ENCODE peak calls at places on chromosomes 4 and X, in four cellular contexts. Z is IMR-90, T is H1, S is H9. F is an unnamed sample.

GRCh38 chrX:9091253-9091652 is 57.3 kb upstream of the FAM9B start:
- DNase-seq in T (no peak), Z (no peak), S (no peak), F (no peak)

GRCh38 chr4:2058264-2059033 is 678 bp upstream of the NAT8L start:
- DNase-seq in S (peak), T (no peak), Z (no peak), F (no peak)

GRCh38 chrX:139112432-139112831 is 400.9 kb upstream of the FGF13 start:
- DNase-seq in Z (no peak), T (no peak), S (no peak), F (no peak)

GRCh38 chrX:119669424-119670037 is 23.4 kb downstream of the SEPTIN6 start:
- DNase-seq in T (no peak), S (no peak), Z (peak), F (no peak)

GRCh38 chr4:60562353-60562752 is 637.8 kb upstream of the ADGRL3 start:
- DNase-seq in T (no peak), S (no peak), Z (no peak), F (peak)

GRCh38 chr4:79492148-79492547 is 84.1 kb upstream of the GK2 start:
- DNase-seq in Z (no peak), T (no peak), S (no peak), F (no peak)

GRCh38 chrX:75547783-75548182 is 24.9 kb upstream of the ZDHHC15 start:
- DNase-seq in Z (no peak), S (no peak), T (no peak), F (no peak)

GRCh38 chrX:47854474-47854873 is 17.8 kb downstream of the ZNF81 start:
- DNase-seq in S (peak), T (no peak), Z (peak), F (peak)

GRCh38 chr4:175776217-175776616 is 35.8 kb downstream of the GPM6A start:
- DNase-seq in T (peak), S (peak), Z (no peak), F (peak)

GRCh38 chr4:152572417-152573086 is 36.7 kb upstream of the FBXW7 start:
- DNase-seq in T (no peak), S (no peak), Z (peak), F (no peak)

GRCh38 chrX:6163761-6164160 is 64.9 kb downstream of the NLGN4X start:
- DNase-seq in Z (no peak), T (no peak), S (no peak), F (no peak)

GRCh38 chrX:22141061-22141460 is 108.9 kb downstream of the PHEX start:
- DNase-seq in S (no peak), Z (no peak), T (no peak), F (no peak)

GRCh38 chr4:161336016-161336415 is 827.8 kb downstream of the FSTL5 start:
- DNase-seq in T (no peak), Z (no peak), S (no peak), F (no peak)

GRCh38 chr4:75723117-75723801 is 1.1 kb upstream of the USO1 start:
- DNase-seq in T (no peak), S (no peak), Z (peak), F (no peak)

GRCh38 chrX:53031380-53031779 is 17.2 kb upstream of the GPR173 start:
- DNase-seq in S (no peak), Z (no peak), T (no peak), F (no peak)

GRCh38 chr4:123338715-123339114 is 57.9 kb upstream of the SPRY1 start:
- DNase-seq in T (no peak), Z (no peak), S (no peak), F (no peak)

GRCh38 chr4:103171006-103171405 is 27.1 kb downstream of the CENPE start:
- DNase-seq in S (no peak), Z (no peak), T (no peak), F (no peak)

GRCh38 chrX:48676893-48677270 is 6.7 kb upstream of the WAS start:
- DNase-seq in S (peak), Z (no peak), T (no peak), F (peak)

GRCh38 chr4:149638073-149638472 is 177.6 kb downstream of the IQCM start:
- DNase-seq in S (no peak), T (no peak), Z (peak), F (no peak)

GRCh38 chrX:13194291-13195103 is 125.4 kb downstream of the ATXN3L start:
- DNase-seq in S (no peak), Z (no peak), T (no peak), F (no peak)

GRCh38 chrX:74788545-74789086 is 136.6 kb downstream of the NEXMIF start:
- DNase-seq in Z (no peak), T (no peak), S (no peak), F (peak)

GRCh38 chr4:53592128-53592527 is 842 bp upstream of the LNX1 start:
- DNase-seq in Z (peak), T (no peak), S (peak), F (peak)

GRCh38 chrX:134669378-134670098 is 11.3 kb upstream of the PLAC1 start:
- DNase-seq in S (no peak), T (no peak), Z (peak), F (peak)
- H3K27ac ChIP-seq in S (no peak), T (no peak), Z (peak), F (peak)

GRCh38 chr4:111014537-111014936 is 391.7 kb upstream of the PITX2 start:
- DNase-seq in S (no peak), Z (no peak), T (no peak), F (no peak)

GRCh38 chr4:111020961-111021360 is 398.1 kb upstream of the PITX2 start:
- DNase-seq in Z (no peak), T (no peak), S (no peak), F (peak)

GRCh38 chr4:111016416-111016815 is 393.5 kb upstream of the PITX2 start:
- DNase-seq in Z (no peak), T (no peak), S (no peak), F (no peak)

GRCh38 chr4:111013846-111014245 is 391.0 kb upstream of the PITX2 start:
- DNase-seq in S (no peak), Z (no peak), T (no peak), F (no peak)

DNA sequence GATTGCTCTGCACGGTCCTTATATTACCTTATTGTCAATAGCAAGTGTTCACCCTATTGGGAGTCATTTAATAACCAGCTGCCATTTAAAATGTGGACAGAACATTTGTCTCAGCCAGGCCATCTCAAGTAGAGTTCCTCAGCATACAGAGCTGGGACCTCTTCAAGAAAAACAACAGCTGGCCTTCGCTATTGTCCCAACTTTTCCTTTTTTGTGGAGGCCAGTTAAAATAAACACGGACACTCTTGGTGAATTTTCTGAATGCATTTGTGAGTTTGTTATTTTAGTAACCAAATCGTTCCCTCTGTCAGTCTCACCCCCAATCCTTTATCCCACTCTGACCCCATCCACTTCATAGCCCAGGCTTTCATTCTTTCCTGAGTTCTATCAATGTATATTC is 395.4 kb upstream of the PITX2 start:
- DNase-seq in T (no peak), Z (no peak), S (no peak), F (no peak)
- H2AK5ac ChIP-seq in T (no peak), Z (no peak), S (no peak), F (no peak)

GRCh38 chrX:153857348-153857903 is 27.1 kb upstream of the PDZD4 start:
- DNase-seq in T (no peak), S (no peak), Z (no peak), F (no peak)

GRCh38 chrX:153851981-153852380 is 21.6 kb upstream of the PDZD4 start:
- DNase-seq in T (no peak), S (no peak), Z (no peak), F (no peak)

GRCh38 chrX:153853902-153854267 is 23.5 kb upstream of the PDZD4 start:
- DNase-seq in Z (no peak), T (no peak), S (no peak), F (no peak)

GRCh38 chrX:153853180-153853901 is 23.0 kb upstream of the PDZD4 start:
- DNase-seq in Z (no peak), T (no peak), S (no peak), F (peak)

GRCh38 chrX:153854702-153855101 is 24.4 kb upstream of the PDZD4 start:
- DNase-seq in S (no peak), Z (no peak), T (no peak), F (peak)
- H3K56ac ChIP-seq in S (peak), Z (no peak), T (no peak), F (peak)

DNA sequence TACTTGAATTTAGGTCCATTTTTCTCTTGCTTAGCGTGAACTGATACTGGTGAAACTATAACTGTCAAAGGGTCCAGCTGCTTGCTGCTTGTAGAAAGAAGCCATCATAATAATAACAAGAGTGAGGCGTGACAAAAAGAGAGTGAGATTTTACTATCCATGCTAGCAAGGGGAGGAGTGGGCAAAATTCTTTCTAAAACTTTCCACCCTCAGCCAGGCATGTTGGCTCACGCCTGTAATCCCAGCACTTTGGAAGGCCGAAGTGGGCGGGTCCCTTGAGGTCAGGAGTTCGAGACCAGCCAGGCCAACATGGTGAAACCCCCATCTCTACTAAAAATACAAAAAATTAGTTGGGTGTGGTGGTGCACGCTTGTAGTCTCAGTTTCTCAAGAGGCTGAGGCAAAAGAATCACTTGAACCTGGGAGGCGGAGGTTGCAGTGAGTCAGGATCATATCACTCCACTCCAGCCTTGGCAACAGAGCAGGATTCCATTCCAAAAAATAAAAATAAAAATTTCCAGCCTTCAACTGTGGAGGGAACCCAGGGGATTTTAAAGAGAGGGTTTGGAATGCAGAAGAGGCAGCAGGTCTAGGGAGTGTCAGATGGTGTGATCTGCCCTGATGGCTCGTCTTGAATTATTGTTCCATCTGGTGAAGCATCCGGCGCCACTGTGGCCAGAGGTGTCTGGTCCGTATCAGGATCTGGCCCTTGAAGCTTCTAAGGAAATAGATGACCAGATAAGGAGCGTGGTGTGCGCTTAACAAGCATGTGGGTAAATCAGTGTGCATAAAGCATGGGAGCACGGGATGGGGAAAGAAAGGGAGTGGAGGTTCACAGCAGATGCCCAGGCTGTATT is 51.8 kb downstream of the LRP2BP start:
- DNase-seq in T (no peak), Z (peak), S (no peak), F (no peak)
- H3K27ac ChIP-seq in T (no peak), Z (no peak), S (no peak), F (no peak)